ENCODE peak calls at places on chromosomes 13 and 19, in six cellular contexts. I is HepG2, L is HCT116, U is WTC11, G is H1, H is GM12878. D is an unnamed sample.

GRCh38 chr19:19661675-19662251 is 1.7 kb downstream of the ATP13A1 start:
- DNase-seq in I (peak), L (no peak), U (no peak), G (no peak), H (peak), D (peak)

GRCh38 chr13:109204252-109204651 is 574.8 kb downstream of the MYO16 start:
- DNase-seq in I (no peak), L (no peak), U (no peak), G (no peak), H (no peak), D (no peak)

GRCh38 chr13:100394005-100394695 is 194.4 kb downstream of the GGACT start:
- DNase-seq in I (no peak), L (peak), U (no peak), G (no peak), H (peak), D (peak)

GRCh38 chr13:33280923-33281322 is 4.6 kb downstream of the STARD13 start:
- DNase-seq in I (no peak), L (no peak), U (no peak), G (no peak), H (no peak), D (no peak)

GRCh38 chr19:49560358-49560900 is 19.9 kb downstream of the NOSIP start:
- DNase-seq in I (no peak), L (no peak), U (no peak), G (no peak), H (no peak), D (peak)

GRCh38 chr19:39555883-39556282 is 15.9 kb upstream of the EID2 start:
- DNase-seq in I (no peak), L (no peak), U (no peak), G (no peak), H (no peak), D (no peak)

GRCh38 chr19:1206063-1206732 is 620 bp downstream of the STK11 start:
- DNase-seq in I (no peak), L (no peak), U (no peak), G (no peak), H (no peak), D (no peak)

GRCh38 chr13:37225414-37226047 is 120.1 kb upstream of the CSNK1A1L start:
- DNase-seq in I (no peak), L (no peak), U (no peak), G (no peak), H (no peak), D (no peak)

GRCh38 chr19:18657590-18658365 is 20.9 kb downstream of the KLHL26 start:
- DNase-seq in I (no peak), L (no peak), U (no peak), G (no peak), H (no peak), D (peak)

GRCh38 chr13:44237276-44237767 is 136.3 kb upstream of the SERP2 start:
- DNase-seq in I (no peak), L (no peak), U (no peak), G (no peak), H (peak), D (no peak)

GRCh38 chr19:35000647-35001501 is 751 bp downstream of the GRAMD1A start:
- DNase-seq in I (peak), L (no peak), U (peak), G (peak), H (no peak), D (peak)

GRCh38 chr13:44142911-44143665 is 230.5 kb upstream of the SERP2 start:
- DNase-seq in I (no peak), L (peak), U (no peak), G (no peak), H (no peak), D (peak)

GRCh38 chr13:36975172-36975571 is 24.0 kb downstream of the ALG5 start:
- DNase-seq in I (no peak), L (no peak), U (no peak), G (no peak), H (no peak), D (no peak)

DNA sequence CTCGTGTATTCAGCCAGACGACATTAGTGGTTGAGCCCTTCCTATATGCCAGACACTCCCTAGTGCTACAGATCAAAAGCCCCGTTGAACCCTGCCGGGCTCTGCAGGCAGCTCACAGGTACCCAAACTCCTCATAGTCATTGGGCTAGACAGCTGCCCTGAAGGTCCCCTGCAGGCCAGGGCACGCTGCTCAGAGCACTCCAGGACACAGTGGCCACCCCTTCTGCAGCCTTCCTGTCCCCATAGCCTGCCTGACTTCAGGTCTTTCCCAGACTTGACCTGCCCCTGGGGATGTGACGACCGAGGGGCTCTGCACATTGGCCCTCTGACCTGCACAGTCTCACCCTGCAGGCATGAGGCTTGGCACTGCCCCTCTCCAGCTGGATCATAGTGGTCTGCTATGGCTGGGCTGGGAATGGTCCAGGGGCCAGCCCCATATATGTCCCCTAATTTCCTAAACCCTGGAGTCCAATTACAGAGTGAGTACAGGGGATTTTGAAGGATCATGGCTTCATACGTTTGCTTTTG is 64.2 kb upstream of the UBAC2 start:
- DNase-seq in I (no peak), L (no peak), U (no peak), G (no peak), H (no peak), D (no peak)
- TF ChIP-seq ATF3 in I (no peak), L (no peak), U (no peak), G (no peak), H (no peak), D (no peak)

GRCh38 chr13:26895808-26896466 is 135.4 kb upstream of the GPR12 start:
- DNase-seq in I (no peak), L (no peak), U (no peak), G (no peak), H (no peak), D (no peak)
- TF ChIP-seq ATF3 in I (no peak), L (no peak), U (no peak), G (no peak), H (no peak), D (no peak)

DNA sequence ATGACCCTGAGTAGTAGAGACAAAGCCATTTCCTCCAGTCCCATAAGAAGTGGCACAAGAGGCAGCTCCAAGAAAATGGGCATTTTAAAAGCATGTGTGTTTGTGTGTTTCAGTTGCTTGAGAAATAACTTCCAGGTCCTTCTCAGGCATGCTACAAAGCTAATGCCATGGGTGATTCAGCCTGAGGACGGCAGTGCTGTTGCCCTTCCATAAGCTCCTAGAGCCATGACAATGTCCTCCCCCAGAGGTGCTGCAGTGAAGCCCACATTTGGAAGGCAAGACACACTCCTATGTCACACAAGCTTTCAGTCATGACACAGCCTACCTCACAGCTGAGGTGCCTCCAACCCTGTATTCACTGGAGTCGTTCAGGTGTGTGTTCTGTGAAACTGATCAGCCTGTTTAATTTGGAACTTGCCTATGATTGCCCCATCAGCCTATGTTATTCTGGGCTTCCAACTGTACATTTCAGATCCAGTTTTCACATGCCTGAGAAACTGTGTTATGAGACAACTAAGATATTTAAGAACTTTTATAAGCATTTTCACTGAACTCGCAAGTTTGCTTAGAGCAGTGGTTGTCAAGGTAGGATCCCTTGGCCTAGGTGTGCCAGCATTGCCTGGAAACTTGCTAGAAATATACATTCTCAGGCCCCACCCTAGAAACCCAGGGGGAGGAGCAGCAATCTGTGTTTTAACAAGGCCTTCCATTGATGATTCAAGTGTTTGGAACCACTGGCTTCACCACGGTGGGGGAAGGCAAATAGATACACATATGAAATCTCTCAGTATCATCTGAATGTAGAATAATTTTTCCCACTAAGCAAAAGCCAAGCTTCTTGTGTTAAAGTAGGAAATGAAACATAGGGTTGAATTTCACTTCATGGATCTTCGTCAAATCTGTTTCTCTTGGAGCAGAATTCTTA is 213.4 kb downstream of the FOXO1 start:
- DNase-seq in I (peak), L (no peak), U (no peak), G (no peak), H (no peak), D (no peak)
- TF ChIP-seq ATF3 in I (no peak), L (no peak), U (no peak), G (no peak), H (no peak), D (no peak)

GRCh38 chr13:40178130-40178529 is 488.3 kb downstream of the FOXO1 start:
- DNase-seq in I (no peak), L (no peak), U (no peak), G (no peak), H (no peak), D (no peak)
- TF ChIP-seq ATF3 in I (no peak), L (no peak), U (no peak), G (no peak), H (no peak), D (no peak)

D was measured in K562.